ENCODE peak calls at places on chromosomes 2 and 18, in seven cellular contexts. H is A549, J is sigmoid colon, N is transverse colon, G is K562, I is upper lobe of left lung, E is HepG2. T is an unnamed sample.

GRCh38 chr2:60565472-60565871 is 12.0 kb upstream of the BCL11A start:
- DNase-seq in H (peak; percentile 42), J (no peak), N (peak; percentile 39), G (no peak), I (no peak), E (peak; percentile 15), T (no peak)

GRCh38 chr2:159873136-159873728 is 75.2 kb upstream of the CD302 start:
- DNase-seq in H (no peak), J (no peak), N (no peak), G (peak; percentile 16), I (no peak), E (no peak), T (no peak)

GRCh38 chr2:24410976-24411375 is 50.6 kb upstream of the ITSN2 start:
- DNase-seq in H (no peak), J (no peak), N (no peak), G (no peak), I (no peak), E (no peak), T (no peak)

GRCh38 chr2:37612382-37612781 is 59.1 kb downstream of the CDC42EP3 start:
- DNase-seq in H (no peak), J (no peak), N (no peak), G (no peak), I (no peak), E (no peak), T (no peak)

GRCh38 chr2:146412625-146413024 is 1432.2 kb upstream of the ACVR2A start:
- DNase-seq in H (peak; percentile 8), J (no peak), N (no peak), G (peak; percentile 17), I (peak; percentile 34), E (peak; percentile 61), T (no peak)

GRCh38 chr2:236705295-236706114 is 135.9 kb downstream of the ACKR3 start:
- DNase-seq in H (no peak), J (peak; percentile 80), N (no peak), G (no peak), I (no peak), E (no peak), T (no peak)

GRCh38 chr2:144372484-144373195 is 147.3 kb downstream of the ZEB2 start:
- DNase-seq in H (no peak), J (peak; percentile 77), N (peak; percentile 14), G (no peak), I (no peak), E (no peak), T (peak; percentile 68)

GRCh38 chr2:235278771-235279355 is 215.0 kb upstream of the AGAP1 start:
- DNase-seq in H (no peak), J (no peak), N (no peak), G (no peak), I (no peak), E (no peak), T (no peak)

GRCh38 chr18:74196220-74197119 is 48.1 kb downstream of the TIMM21 start:
- DNase-seq in H (peak; percentile 65), J (no peak), N (peak; percentile 39), G (peak; percentile 68), I (no peak), E (peak; percentile 76), T (no peak)

GRCh38 chr18:24403076-24403475 is 5.5 kb upstream of the OSBPL1A start:
- DNase-seq in H (no peak), J (no peak), N (no peak), G (no peak), I (no peak), E (no peak), T (no peak)

GRCh38 chr18:58363767-58364540 is 264.9 kb downstream of the ALPK2 start:
- DNase-seq in H (no peak), J (no peak), N (no peak), G (no peak), I (no peak), E (no peak), T (no peak)

GRCh38 chr18:58682429-58683069 is 11.3 kb downstream of the MALT1 start:
- DNase-seq in H (peak; percentile 60), J (no peak), N (peak; percentile 63), G (no peak), I (no peak), E (peak; percentile 68), T (peak; percentile 42)

GRCh38 chr18:59514193-59514592 is 155.1 kb upstream of the LMAN1 start:
- DNase-seq in H (no peak), J (peak; percentile 86), N (peak; percentile 20), G (no peak), I (no peak), E (peak; percentile 25), T (peak; percentile 79)

GRCh38 chr2:10006248-10007147 is 36.9 kb upstream of the KLF11 start:
- DNase-seq in H (no peak), J (peak; percentile 66), N (no peak), G (no peak), I (peak; percentile 84), E (no peak), T (peak; percentile 50)

GRCh38 chr18:76821356-76821874 is 942 bp upstream of the ZNF236 start:
- DNase-seq in H (no peak), J (no peak), N (no peak), G (no peak), I (no peak), E (no peak), T (no peak)

DNA sequence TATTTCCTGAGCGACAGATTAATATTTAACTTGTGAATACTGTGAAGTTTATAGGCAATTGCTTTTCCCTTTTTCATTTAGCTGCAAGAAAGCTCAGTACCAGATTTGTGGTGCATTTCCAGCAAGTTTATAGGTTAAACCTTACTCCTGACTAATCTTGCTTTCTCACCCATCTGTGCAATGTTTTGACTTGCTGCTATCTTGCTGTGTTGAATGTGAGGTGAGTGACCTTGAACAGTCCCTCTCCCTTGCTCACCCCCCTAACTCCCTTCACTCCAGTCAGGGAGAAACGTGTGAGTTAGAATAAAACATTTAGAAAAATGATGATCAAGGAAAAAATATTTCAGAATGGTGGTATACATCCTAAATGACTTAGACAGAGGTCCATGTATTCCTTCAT is 39.8 kb upstream of the PARD3B start:
- DNase-seq in H (no peak), J (no peak), N (no peak), G (no peak), I (no peak), E (no peak), T (no peak)
- H3K27ac ChIP-seq in H (no peak overlapping the region), J (no peak overlapping the region), N (no peak overlapping the region), G (no peak overlapping the region), I (no peak overlapping the region), E (no peak overlapping the region), T (no peak overlapping the region)

GRCh38 chr18:49277395-49278036 is 182.9 kb downstream of the DYM start:
- DNase-seq in H (no peak), J (no peak), N (no peak), G (no peak), I (no peak), E (no peak), T (no peak)

GRCh38 chr18:49273201-49273880 is 187.1 kb downstream of the DYM start:
- DNase-seq in H (no peak), J (no peak), N (no peak), G (no peak), I (no peak), E (no peak), T (no peak)

GRCh38 chr18:49275448-49275847 is 185.0 kb downstream of the DYM start:
- DNase-seq in H (no peak), J (no peak), N (no peak), G (no peak), I (no peak), E (no peak), T (no peak)

GRCh38 chr18:49276680-49277079 is 183.8 kb downstream of the DYM start:
- DNase-seq in H (no peak), J (no peak), N (no peak), G (no peak), I (no peak), E (no peak), T (no peak)

DNA sequence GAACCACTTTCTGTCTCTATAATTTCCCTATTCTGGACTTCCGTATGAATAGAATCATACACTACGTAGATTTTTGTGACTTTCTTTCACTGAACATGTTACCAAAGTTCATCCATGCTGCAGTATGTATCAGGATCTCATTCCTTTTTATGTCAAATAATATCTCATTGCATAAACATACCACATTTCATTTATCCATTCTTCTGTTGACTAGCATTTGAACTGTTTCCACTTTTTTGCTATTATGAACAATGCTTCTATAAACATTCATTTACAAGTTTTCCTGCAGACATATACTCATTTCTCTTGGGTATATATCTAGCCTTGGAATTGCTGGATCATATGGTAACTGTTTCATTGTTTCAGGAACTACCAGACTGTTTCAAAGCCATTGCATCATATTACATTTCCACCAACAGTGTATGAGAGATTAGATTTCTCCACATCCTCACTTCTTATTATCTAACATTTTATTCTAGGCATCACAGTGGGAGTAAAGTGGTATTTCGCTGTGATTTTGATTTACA is 186.2 kb downstream of the DYM start:
- DNase-seq in H (no peak), J (no peak), N (no peak), G (no peak), I (no peak), E (no peak), T (no peak)
- TF ChIP-seq EP300 in H (no peak), J (no peak), N (no peak), G (peak; percentile 93), I (no peak), E (no peak), T (no peak)

GRCh38 chr2:120936476-120937334 is 201.0 kb downstream of the GLI2 start:
- DNase-seq in H (peak; percentile 74), J (no peak), N (no peak), G (no peak), I (no peak), E (no peak), T (no peak)

GRCh38 chr2:120940319-120940696 is 204.6 kb downstream of the GLI2 start:
- DNase-seq in H (no peak), J (no peak), N (no peak), G (no peak), I (no peak), E (no peak), T (no peak)

GRCh38 chr2:120937736-120938131 is 202.1 kb downstream of the GLI2 start:
- DNase-seq in H (no peak), J (no peak), N (no peak), G (no peak), I (no peak), E (no peak), T (peak; percentile 54)

GRCh38 chr2:120939595-120940318 is 204.1 kb downstream of the GLI2 start:
- DNase-seq in H (peak; percentile 94), J (no peak), N (no peak), G (peak; percentile 31), I (no peak), E (no peak), T (no peak)

DNA sequence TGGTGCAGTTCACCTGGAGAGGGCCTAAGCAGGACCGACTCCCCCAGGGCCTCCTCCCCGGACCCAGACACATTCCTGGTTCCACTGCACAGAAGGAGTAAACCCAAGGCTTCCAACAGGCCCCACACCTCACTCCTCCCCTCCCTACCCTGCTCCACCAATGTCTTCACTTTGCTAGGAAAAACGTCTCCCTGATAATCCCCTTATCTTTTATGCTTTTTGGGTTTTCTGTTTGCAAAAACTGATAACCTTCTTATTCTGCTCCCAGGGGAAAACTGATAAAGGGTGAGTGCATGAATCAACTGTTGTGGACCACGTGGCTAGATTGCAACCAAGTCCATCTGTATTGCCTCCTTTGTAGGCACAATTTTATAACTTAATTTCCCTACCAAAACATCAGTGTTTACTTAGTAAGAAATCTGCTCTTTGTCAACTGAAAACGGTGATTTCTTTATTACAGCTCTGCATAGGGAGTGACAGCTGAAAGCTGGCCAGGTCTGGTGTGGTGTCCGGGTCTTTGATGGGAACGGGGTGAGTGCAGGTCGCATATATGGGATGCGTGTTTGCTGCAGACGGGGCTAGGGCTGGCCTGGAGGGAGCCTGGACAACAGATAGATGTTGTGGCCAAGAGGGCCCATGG is 202.6 kb downstream of the GLI2 start:
- DNase-seq in H (peak; percentile 35), J (no peak), N (no peak), G (peak; percentile 31), I (no peak), E (peak; percentile 39), T (no peak)
- H3K27ac ChIP-seq in H (peak overlapping the region; percentile 98), J (peak overlapping the region; percentile 81), N (peak overlapping the region; percentile 32), G (no peak overlapping the region), I (no peak overlapping the region), E (no peak overlapping the region), T (no peak overlapping the region)

GRCh38 chr2:85538507-85539360 is at the start of gene MAT2A:
- DNase-seq in H (peak; percentile 97), J (peak; percentile 97), N (peak; percentile 92), G (peak; percentile 88), I (peak; percentile 99), E (peak; percentile 91), T (peak; percentile 97)
- TF ChIP-seq EP300 in H (no peak), J (no peak), N (no peak), G (peak; percentile 70), I (peak; percentile 81), E (peak; percentile 58), T (no peak)

T was measured in ovary.